ENCODE peak calls at places on chromosomes 11 and 22, in six cellular contexts. J is transverse colon, T is T-helper 9 cell, V is Peyer's patch, K is astrocyte of the spinal cord, N is lower lobe of right lung. R is an unnamed sample.

GRCh38 chr22:49035818-49036457 is 791.7 kb downstream of the BRD1 start:
- DNase-seq in J (no peak), T (no peak), V (no peak), K (no peak), N (no peak), R (no peak)

GRCh38 chr22:31764785-31765184 is 11.0 kb downstream of the DEPDC5 start:
- DNase-seq in J (no peak), T (no peak), V (no peak), K (no peak), N (no peak), R (no peak)

GRCh38 chr11:19294444-19294843 is 53.7 kb upstream of the E2F8 start:
- DNase-seq in J (no peak), T (no peak), V (no peak), K (no peak), N (no peak), R (no peak)

GRCh38 chr22:29112102-29112501 is 39.3 kb downstream of the KREMEN1 start:
- DNase-seq in J (no peak), T (no peak), V (no peak), K (no peak), N (no peak), R (no peak)

GRCh38 chr11:122843281-122844150 is 5.2 kb downstream of the CRTAM start:
- DNase-seq in J (no peak), T (no peak), V (peak; percentile 61), K (no peak), N (no peak), R (no peak)

GRCh38 chr11:93169950-93170561 is 27.7 kb downstream of the SLC36A4 start:
- DNase-seq in J (no peak), T (no peak), V (no peak), K (peak; percentile 47), N (no peak), R (peak; percentile 8)

GRCh38 chr11:65981972-65982823 is 19.8 kb downstream of the EIF1AD start:
- DNase-seq in J (no peak), T (no peak), V (no peak), K (no peak), N (no peak), R (no peak)

GRCh38 chr11:9529333-9529648 is 44.2 kb upstream of the WEE1 start:
- DNase-seq in J (peak; percentile 67), T (no peak), V (no peak), K (no peak), N (peak; percentile 49), R (no peak)

GRCh38 chr22:37709445-37709765 is 12.6 kb downstream of the TRIOBP start:
- DNase-seq in J (no peak), T (no peak), V (no peak), K (no peak), N (no peak), R (no peak)

GRCh38 chr22:26570864-26571525 is 18.9 kb downstream of the TPST2 start:
- DNase-seq in J (no peak), T (no peak), V (no peak), K (no peak), N (no peak), R (no peak)

GRCh38 chr11:11780843-11781242 is 60.9 kb upstream of the USP47 start:
- DNase-seq in J (no peak), T (no peak), V (no peak), K (no peak), N (no peak), R (no peak)

GRCh38 chr11:45041556-45041955 is 90.9 kb upstream of the TP53I11 start:
- DNase-seq in J (no peak), T (no peak), V (no peak), K (no peak), N (no peak), R (no peak)

GRCh38 chr22:49693416-49693815 is 134.3 kb downstream of the BRD1 start:
- DNase-seq in J (no peak), T (no peak), V (no peak), K (no peak), N (no peak), R (no peak)

GRCh38 chr11:32279672-32280071 is 155.7 kb downstream of the WT1 start:
- DNase-seq in J (no peak), T (no peak), V (no peak), K (no peak), N (no peak), R (no peak)

GRCh38 chr22:38720350-38720749 is 14.6 kb downstream of the GTPBP1 start:
- DNase-seq in J (no peak), T (no peak), V (no peak), K (no peak), N (no peak), R (no peak)

GRCh38 chr11:66045177-66045639 is 3.8 kb downstream of the GAL3ST3 start:
- DNase-seq in J (peak; percentile 83), T (peak; percentile 88), V (peak; percentile 76), K (peak; percentile 69), N (peak; percentile 81), R (no peak)

GRCh38 chr11:86248609-86249008 is 4.1 kb downstream of the EED start:
- DNase-seq in J (no peak), T (no peak), V (no peak), K (no peak), N (no peak), R (no peak)

GRCh38 chr11:78691215-78691614 is 116.6 kb upstream of the NARS2 start:
- DNase-seq in J (no peak), T (no peak), V (no peak), K (no peak), N (no peak), R (no peak)

GRCh38 chr11:78715639-78716311 is 141.1 kb upstream of the NARS2 start:
- DNase-seq in J (peak; percentile 66), T (no peak), V (no peak), K (peak; percentile 90), N (peak; percentile 66), R (peak; percentile 63)

GRCh38 chr11:59957094-59957493 is 6.7 kb upstream of the OOSP4A start:
- DNase-seq in J (no peak), T (no peak), V (no peak), K (no peak), N (no peak), R (peak; percentile 1)

GRCh38 chr11:441418-442274 is at the start of gene ANO9:
- DNase-seq in J (peak; percentile 87), T (peak; percentile 59), V (peak; percentile 75), K (no peak), N (peak; percentile 80), R (no peak)

GRCh38 chr11:126339866-126340434 is 15.5 kb upstream of the ST3GAL4 start:
- DNase-seq in J (no peak), T (no peak), V (no peak), K (no peak), N (peak; percentile 86), R (no peak)

GRCh38 chr22:24183321-24184031 is 2.2 kb downstream of the SUSD2 start:
- DNase-seq in J (no peak), T (no peak), V (peak; percentile 48), K (no peak), N (peak; percentile 62), R (no peak)

GRCh38 chr11:134730096-134730495 is 318.1 kb upstream of the B3GAT1 start:
- DNase-seq in J (no peak), T (no peak), V (no peak), K (no peak), N (no peak), R (no peak)

GRCh38 chr11:15179167-15179566 is 64.4 kb downstream of the INSC start:
- DNase-seq in J (no peak), T (no peak), V (no peak), K (peak; percentile 35), N (no peak), R (no peak)

GRCh38 chr11:103395612-103396011 is 286.4 kb downstream of the DYNC2H1 start:
- DNase-seq in J (no peak), T (no peak), V (no peak), K (peak; percentile 66), N (no peak), R (peak; percentile 70)

GRCh38 chr22:32018056-32018455 is 25.0 kb upstream of the SLC5A1 start:
- DNase-seq in J (no peak), T (no peak), V (no peak), K (peak; percentile 74), N (no peak), R (peak; percentile 79)

GRCh38 chr11:127074151-127074761 is 73.7 kb upstream of the KIRREL3 start:
- DNase-seq in J (peak; percentile 66), T (no peak), V (no peak), K (peak; percentile 29), N (no peak), R (no peak)

GRCh38 chr11:122163420-122163819 is 47.4 kb upstream of the BLID start:
- DNase-seq in J (no peak), T (no peak), V (no peak), K (no peak), N (no peak), R (peak; percentile 70)

GRCh38 chr11:12845739-12846358 is 163.3 kb upstream of the RASSF10 start:
- DNase-seq in J (peak; percentile 63), T (no peak), V (no peak), K (peak; percentile 73), N (no peak), R (no peak)

GRCh38 chr11:13880719-13881118 is 81.8 kb upstream of the SPON1 start:
- DNase-seq in J (no peak), T (no peak), V (no peak), K (no peak), N (no peak), R (no peak)

R was measured in non-pigmented ciliary epithelial cell.